ENCODE peak calls at places on chromosomes 13 and 19, in eight cellular contexts. G, K, Q, U, V, P, L and C are unnamed samples.

GRCh38 chr19:2524840-2525723 is 49.2 kb downstream of the GADD45B start:
- DNase-seq in U (peak; percentile 40), P (peak; percentile 80), L (peak; percentile 87), V (no peak), G (no peak), Q (no peak), K (peak; percentile 53), C (no peak)

GRCh38 chr19:41997851-41998229 is 3.8 kb upstream of the ATP1A3 start:
- DNase-seq in L (no peak), V (no peak), K (no peak), U (no peak), G (no peak), Q (no peak), P (no peak), C (no peak)

GRCh38 chr13:80508031-80508430 is 167.1 kb upstream of the SPRY2 start:
- DNase-seq in L (no peak), K (no peak), Q (no peak), G (no peak), U (no peak), V (no peak), P (peak; percentile 58), C (no peak)

GRCh38 chr19:23916991-23917390 is 2.3 kb downstream of the ZNF726 start:
- DNase-seq in U (no peak), K (no peak), L (peak; percentile 35), Q (no peak), V (no peak), P (peak; percentile 20), G (no peak), C (no peak)

GRCh38 chr13:57666554-57666953 is 35.0 kb downstream of the PCDH17 start:
- DNase-seq in K (no peak), Q (no peak), L (no peak), U (no peak), V (no peak), P (no peak), G (no peak), C (no peak)

GRCh38 chr13:90622547-90622946 is 724.9 kb upstream of the MIR17HG start:
- DNase-seq in V (no peak), L (peak; percentile 73), K (no peak), Q (no peak), G (no peak), U (no peak), P (peak; percentile 1), C (no peak)

GRCh38 chr19:47890865-47891621 is 4.9 kb upstream of the SULT2A1 start:
- DNase-seq in U (no peak), Q (no peak), G (no peak), P (no peak), V (no peak), L (no peak), K (peak; percentile 18), C (no peak)

GRCh38 chr13:38372818-38373217 is 23.2 kb downstream of the UFM1 start:
- DNase-seq in K (no peak), V (no peak), U (no peak), L (no peak), Q (no peak), P (peak; percentile 21), G (no peak), C (no peak)

GRCh38 chr19:46466536-46467199 is 4.7 kb downstream of the PNMA8A start:
- DNase-seq in K (peak; percentile 65), V (no peak), G (no peak), U (no peak), Q (no peak), P (peak; percentile 93), L (peak; percentile 73), C (no peak)

GRCh38 chr13:43905435-43906031 is 25.8 kb downstream of the LACC1 start:
- DNase-seq in U (no peak), G (no peak), Q (no peak), V (no peak), P (peak; percentile 82), K (peak; percentile 43), L (peak; percentile 80), C (peak; percentile 68)

GRCh38 chr13:43487459-43487858 is 299.3 kb downstream of the ENOX1 start:
- DNase-seq in U (no peak), L (no peak), Q (no peak), G (no peak), V (no peak), K (no peak), P (no peak), C (no peak)

GRCh38 chr19:29364224-29364726 is 151.3 kb upstream of the UQCRFS1 start:
- DNase-seq in U (no peak), K (no peak), V (no peak), Q (no peak), G (peak; percentile 16), P (no peak), L (no peak), C (no peak)

GRCh38 chr19:36573948-36574726 is 1.0 kb upstream of the ZNF529 start:
- DNase-seq in Q (no peak), V (no peak), U (peak; percentile 26), P (peak; percentile 56), K (no peak), L (peak; percentile 1), G (no peak), C (peak; percentile 5)

GRCh38 chr13:27188239-27188638 is 16.6 kb upstream of the USP12 start:
- DNase-seq in P (no peak), Q (no peak), G (no peak), L (no peak), V (no peak), U (no peak), K (no peak), C (peak; percentile 46)

GRCh38 chr19:16112778-16113177 is 1.1 kb downstream of the RAB8A start:
- DNase-seq in K (no peak), P (no peak), L (no peak), U (no peak), V (no peak), G (no peak), Q (no peak), C (no peak)

GRCh38 chr19:45442408-45442926 is 18.8 kb upstream of the ERCC1 start:
- DNase-seq in U (no peak), V (no peak), G (no peak), Q (no peak), P (no peak), L (no peak), K (no peak), C (no peak)

GRCh38 chr19:48638831-48639381 is 1.7 kb upstream of the DBP start:
- DNase-seq in V (no peak), K (peak; percentile 63), U (no peak), Q (peak; percentile 87), P (no peak), L (no peak), G (no peak), C (no peak)

GRCh38 chr13:23292596-23292995 is 111.8 kb downstream of the SGCG start:
- DNase-seq in P (no peak), K (no peak), Q (no peak), G (no peak), V (no peak), U (no peak), L (no peak), C (no peak)

GRCh38 chr13:109843695-109844094 is 57.3 kb upstream of the IRS2 start:
- DNase-seq in V (no peak), K (no peak), Q (no peak), G (no peak), L (no peak), U (no peak), P (no peak), C (no peak)

GRCh38 chr13:109840201-109840892 is 54.0 kb upstream of the IRS2 start:
- DNase-seq in Q (no peak), K (no peak), V (no peak), U (no peak), P (peak; percentile 85), G (no peak), L (peak; percentile 77), C (no peak)

GRCh38 chr13:109844396-109844795 is 58.0 kb upstream of the IRS2 start:
- DNase-seq in Q (no peak), L (peak; percentile 74), U (peak; percentile 64), P (peak; percentile 81), V (no peak), G (no peak), K (no peak), C (peak; percentile 22)

GRCh38 chr13:109842521-109842920 is 56.1 kb upstream of the IRS2 start:
- DNase-seq in V (no peak), U (no peak), G (no peak), L (no peak), K (no peak), P (no peak), Q (no peak), C (no peak)

GRCh38 chr13:109840893-109841287 is 54.5 kb upstream of the IRS2 start:
- DNase-seq in G (no peak), Q (no peak), U (no peak), V (no peak), K (no peak), L (no peak), P (no peak), C (no peak)
- H3K4me3 ChIP-seq in G (no peak overlapping the region), Q (no peak overlapping the region), U (no peak overlapping the region), V (no peak overlapping the region), K (no peak overlapping the region), L (no peak overlapping the region), P (no peak overlapping the region), C (no peak overlapping the region)

DNA sequence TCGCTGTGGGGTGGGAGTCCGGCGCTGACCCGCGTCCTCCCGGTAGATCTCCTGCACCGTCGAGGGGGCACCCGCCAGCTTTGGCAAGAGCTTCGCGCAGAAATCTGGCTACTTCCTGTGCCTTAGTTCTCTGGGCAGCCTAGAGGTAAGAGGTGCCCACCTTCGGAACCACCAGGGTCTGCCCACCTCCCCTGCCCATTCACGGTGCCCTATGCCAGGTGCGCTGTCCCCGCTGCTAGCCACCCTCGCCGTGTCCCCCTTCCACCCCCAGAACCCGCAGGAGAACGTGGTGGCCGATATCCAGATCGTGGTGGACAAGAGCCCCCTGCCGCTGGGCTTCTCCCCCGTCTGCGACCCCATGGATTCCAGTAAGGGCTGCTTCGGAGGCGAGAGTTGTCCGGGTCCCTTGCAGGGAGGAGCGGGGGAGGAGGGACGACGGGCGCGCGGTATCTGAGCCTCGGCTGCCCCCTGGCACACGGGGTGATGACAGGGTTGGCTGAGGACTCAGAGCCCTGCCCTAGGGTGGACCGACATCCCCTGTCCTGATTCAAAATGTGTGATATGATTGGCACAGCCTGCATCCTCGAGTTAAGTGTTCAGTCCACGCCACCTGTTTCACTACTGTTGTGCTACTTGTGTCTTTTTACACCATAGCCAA is 549 bp downstream of the MVB12A start:
- DNase-seq in V (no peak), P (peak; percentile 62), G (no peak), L (peak; percentile 38), U (peak; percentile 35), Q (peak; percentile 88), K (peak; percentile 67), C (peak; percentile 29)
- H3K4me3 ChIP-seq in V (peak overlapping the region; percentile 80), P (peak overlapping the region; percentile 87), G (peak overlapping the region; percentile 93), L (peak overlapping the region; percentile 88), U (peak overlapping the region; percentile 69), Q (peak overlapping the region; percentile 81), K (peak overlapping the region; percentile 83), C (peak overlapping the region; percentile 91)

GRCh38 chr19:35236638-35237400 is 8.3 kb upstream of the FAM187B start:
- DNase-seq in V (no peak), G (peak; percentile 26), K (peak; percentile 18), U (no peak), Q (no peak), L (peak; percentile 7), P (no peak), C (peak; percentile 33)
- H3K4me3 ChIP-seq in V (no peak overlapping the region), G (no peak overlapping the region), K (no peak overlapping the region), U (no peak overlapping the region), Q (no peak overlapping the region), L (no peak overlapping the region), P (no peak overlapping the region), C (no peak overlapping the region)

GRCh38 chr19:13978306-13978705 is 26.0 kb downstream of the DCAF15 start:
- DNase-seq in P (peak; percentile 68), K (peak; percentile 81), U (peak; percentile 70), G (peak; percentile 89), V (peak; percentile 37), L (no peak), Q (peak; percentile 86), C (peak; percentile 45)
- H3K4me3 ChIP-seq in P (no peak overlapping the region), K (no peak overlapping the region), U (peak overlapping the region; percentile 53), G (peak overlapping the region; percentile 64), V (no peak overlapping the region), L (no peak overlapping the region), Q (peak overlapping the region; percentile 39), C (no peak overlapping the region)

GRCh38 chr19:5116292-5116691 is 147.4 kb downstream of the KDM4B start:
- DNase-seq in Q (no peak), K (no peak), P (no peak), V (no peak), U (no peak), L (no peak), G (no peak), C (no peak)
- H3K4me3 ChIP-seq in Q (no peak overlapping the region), K (no peak overlapping the region), P (no peak overlapping the region), V (no peak overlapping the region), U (no peak overlapping the region), L (no peak overlapping the region), G (no peak overlapping the region), C (no peak overlapping the region)